ENCODE peak calls at places on chromosomes 12 and 14, in ten cellular contexts. M is cardiac fibroblast, F is NCI-H1105 treated with DMSO at 0.1 percent for 48 hours, W is kidney tubule cell, C is G401, U is iPS-NIHi11, S is IMR-90, V is A172, R is GM04504, H is midbrain. J is an unnamed sample.

GRCh38 chr14:90626550-90626949 is 189.7 kb downstream of the TTC7B start:
- DNase-seq in M (no peak), F (no peak), W (no peak), C (no peak), U (no peak), S (no peak), V (no peak), R (no peak), H (no peak), J (no peak)

GRCh38 chr14:32073537-32074189 is 3.4 kb upstream of the ARHGAP5 start:
- DNase-seq in M (peak), F (peak), W (peak), C (peak), U (peak), S (peak), V (peak), R (peak), H (peak), J (no peak)

GRCh38 chr12:130330685-130331084 is 7.0 kb upstream of the PIWIL1 start:
- DNase-seq in M (no peak), F (no peak), W (no peak), C (no peak), U (no peak), S (no peak), V (no peak), R (no peak), H (no peak), J (no peak)

GRCh38 chr14:69268223-69268622 is 8.3 kb downstream of the GALNT16 start:
- DNase-seq in M (peak), F (no peak), W (no peak), C (no peak), U (no peak), S (peak), V (no peak), R (peak), H (no peak), J (no peak)

GRCh38 chr12:26523708-26524150 is 309.3 kb downstream of the ITPR2 start:
- DNase-seq in M (peak), F (no peak), W (peak), C (peak), U (peak), S (peak), V (no peak), R (peak), H (peak), J (peak)

GRCh38 chr12:107131832-107132616 is 38.7 kb upstream of the CRY1 start:
- DNase-seq in M (peak), F (peak), W (peak), C (peak), U (peak), S (peak), V (peak), R (peak), H (peak), J (no peak)

GRCh38 chr14:62308316-62308715 is 546.1 kb downstream of the SNAPC1 start:
- DNase-seq in M (no peak), F (no peak), W (no peak), C (no peak), U (no peak), S (no peak), V (no peak), R (no peak), H (no peak), J (no peak)

GRCh38 chr14:21098134-21098891 is at the start of gene ZNF219:
- DNase-seq in M (peak), F (peak), W (peak), C (peak), U (peak), S (peak), V (peak), R (no peak), H (peak), J (peak)

GRCh38 chr14:64337901-64338615 is 43.9 kb upstream of the ESR2 start:
- DNase-seq in M (peak), F (peak), W (peak), C (peak), U (peak), S (peak), V (peak), R (peak), H (peak), J (peak)

GRCh38 chr14:22836301-22837058 is at the start of gene MMP14:
- DNase-seq in M (peak), F (peak), W (peak), C (peak), U (peak), S (peak), V (no peak), R (peak), H (peak), J (peak)

GRCh38 chr12:34403706-34404376 is 381.5 kb downstream of the ALG10 start:
- DNase-seq in M (no peak), F (no peak), W (no peak), C (no peak), U (peak), S (no peak), V (no peak), R (no peak), H (no peak), J (peak)

GRCh38 chr12:93514853-93515252 is 47.5 kb downstream of the MRPL42 start:
- DNase-seq in M (peak), F (no peak), W (peak), C (no peak), U (no peak), S (peak), V (peak), R (no peak), H (no peak), J (no peak)

GRCh38 chr12:78562358-78563205 is 302.0 kb upstream of the SYT1 start:
- DNase-seq in M (peak), F (peak), W (peak), C (peak), U (peak), S (peak), V (peak), R (no peak), H (no peak), J (no peak)

GRCh38 chr12:120956579-120957360 is 21.6 kb upstream of the HNF1A start:
- DNase-seq in M (no peak), F (no peak), W (no peak), C (no peak), U (no peak), S (no peak), V (no peak), R (no peak), H (no peak), J (no peak)

GRCh38 chr12:21546721-21547120 is 20.6 kb downstream of the SPX start:
- DNase-seq in M (peak), F (no peak), W (peak), C (no peak), U (no peak), S (no peak), V (no peak), R (no peak), H (no peak), J (no peak)

GRCh38 chr14:22433059-22433458 is 156.0 kb downstream of the DAD1 start:
- DNase-seq in M (no peak), F (no peak), W (no peak), C (peak), U (no peak), S (no peak), V (no peak), R (no peak), H (no peak), J (no peak)

GRCh38 chr12:53051058-53051880 is 1.4 kb downstream of the TNS2 start:
- DNase-seq in M (peak), F (no peak), W (peak), C (peak), U (no peak), S (peak), V (no peak), R (peak), H (peak), J (no peak)

GRCh38 chr12:52278931-52279682 is 4.7 kb downstream of the KRT86 start:
- DNase-seq in M (peak), F (peak), W (peak), C (peak), U (peak), S (peak), V (peak), R (peak), H (peak), J (peak)

GRCh38 chr12:93229494-93230310 is 148.0 kb upstream of the NUDT4 start:
- DNase-seq in M (peak), F (no peak), W (peak), C (no peak), U (no peak), S (peak), V (peak), R (peak), H (no peak), J (no peak)

GRCh38 chr12:12985817-12986408 is 14.2 kb downstream of the HEBP1 start:
- DNase-seq in M (peak), F (no peak), W (peak), C (peak), U (peak), S (peak), V (peak), R (no peak), H (no peak), J (no peak)

GRCh38 chr14:75822522-75823288 is 159.1 kb downstream of the TGFB3 start:
- DNase-seq in M (peak), F (no peak), W (peak), C (no peak), U (no peak), S (peak), V (peak), R (peak), H (no peak), J (no peak)

GRCh38 chr14:100386121-100386520 is 63.0 kb downstream of the SLC25A47 start:
- DNase-seq in M (peak), F (no peak), W (peak), C (no peak), U (no peak), S (peak), V (no peak), R (no peak), H (no peak), J (no peak)

GRCh38 chr14:104296388-104297312 is 158.3 kb downstream of the KIF26A start:
- DNase-seq in M (no peak), F (no peak), W (no peak), C (no peak), U (no peak), S (no peak), V (peak), R (no peak), H (no peak), J (peak)

GRCh38 chr12:108289342-108290131 is 49.6 kb downstream of the CMKLR1 start:
- DNase-seq in M (no peak), F (no peak), W (no peak), C (peak), U (no peak), S (no peak), V (no peak), R (no peak), H (peak), J (no peak)

GRCh38 chr12:7959278-7960063 is 23.5 kb upstream of the SLC2A3 start:
- DNase-seq in M (peak), F (no peak), W (no peak), C (no peak), U (peak), S (no peak), V (no peak), R (no peak), H (no peak), J (no peak)

GRCh38 chr12:5630101-5630500 is 198.2 kb downstream of the NTF3 start:
- DNase-seq in M (no peak), F (no peak), W (no peak), C (no peak), U (no peak), S (no peak), V (no peak), R (no peak), H (no peak), J (no peak)

GRCh38 chr14:73758392-73759182 is 44.4 kb upstream of the PNMA1 start:
- DNase-seq in M (peak), F (peak), W (peak), C (peak), U (peak), S (peak), V (peak), R (no peak), H (peak), J (peak)

GRCh38 chr12:113655919-113656318 is 184.2 kb upstream of the LHX5 start:
- DNase-seq in M (no peak), F (no peak), W (no peak), C (no peak), U (no peak), S (no peak), V (no peak), R (no peak), H (no peak), J (no peak)